ENCODE peak calls at places on chromosomes 5 and 9, in five cellular contexts. One of them, this sample, is unnamed.

GRCh38 chr5:170537451-170538095 is 33.8 kb downstream of the KCNIP1 start:
- DNase-seq in sigmoid colon: peak; percentile 39
- DNase-seq in cardiac muscle cell: no peak
- DNase-seq in AG04450: no peak
- DNase-seq in neuronal stem cell: no peak
- DNase-seq in this sample: no peak

GRCh38 chr9:92745236-92745790 is 19.3 kb downstream of the BICD2 start:
- DNase-seq in sigmoid colon: no peak
- DNase-seq in cardiac muscle cell: no peak
- DNase-seq in AG04450: no peak
- DNase-seq in neuronal stem cell: no peak
- DNase-seq in this sample: no peak

GRCh38 chr5:17620627-17621026 is 10.4 kb downstream of the TAF11L12 start:
- DNase-seq in sigmoid colon: no peak
- DNase-seq in cardiac muscle cell: no peak
- DNase-seq in AG04450: no peak
- DNase-seq in neuronal stem cell: no peak
- DNase-seq in this sample: no peak

GRCh38 chr9:6873862-6874261 is 116.1 kb downstream of the KDM4C start:
- DNase-seq in sigmoid colon: no peak
- DNase-seq in cardiac muscle cell: no peak
- DNase-seq in AG04450: peak; percentile 2
- DNase-seq in neuronal stem cell: no peak
- DNase-seq in this sample: no peak

GRCh38 chr9:136799854-136800657 is 3.9 kb downstream of the CCDC183 start:
- DNase-seq in sigmoid colon: peak; percentile 86
- DNase-seq in cardiac muscle cell: peak; percentile 97
- DNase-seq in AG04450: no peak
- DNase-seq in neuronal stem cell: peak; percentile 93
- DNase-seq in this sample: peak; percentile 81

GRCh38 chr9:88932766-88933165 is 58.5 kb upstream of the S1PR3 start:
- DNase-seq in sigmoid colon: no peak
- DNase-seq in cardiac muscle cell: no peak
- DNase-seq in AG04450: no peak
- DNase-seq in neuronal stem cell: no peak
- DNase-seq in this sample: no peak

GRCh38 chr9:34984049-34984448 is 5.5 kb upstream of the DNAJB5 start:
- DNase-seq in sigmoid colon: no peak
- DNase-seq in cardiac muscle cell: peak; percentile 88
- DNase-seq in AG04450: no peak
- DNase-seq in neuronal stem cell: peak; percentile 68
- DNase-seq in this sample: peak; percentile 61

GRCh38 chr5:35470866-35471265 is 146.8 kb upstream of the SPEF2 start:
- DNase-seq in sigmoid colon: no peak
- DNase-seq in cardiac muscle cell: no peak
- DNase-seq in AG04450: no peak
- DNase-seq in neuronal stem cell: no peak
- DNase-seq in this sample: no peak

GRCh38 chr5:77984587-77984986 is 208.4 kb upstream of the TBCA start:
- DNase-seq in sigmoid colon: no peak
- DNase-seq in cardiac muscle cell: no peak
- DNase-seq in AG04450: no peak
- DNase-seq in neuronal stem cell: no peak
- DNase-seq in this sample: no peak

GRCh38 chr5:163565931-163566608 is 60.7 kb downstream of the MAT2B start:
- DNase-seq in sigmoid colon: no peak
- DNase-seq in cardiac muscle cell: peak; percentile 34
- DNase-seq in AG04450: no peak
- DNase-seq in neuronal stem cell: no peak
- DNase-seq in this sample: no peak

GRCh38 chr5:147245381-147246055 is 10.7 kb downstream of the STK32A start:
- DNase-seq in sigmoid colon: no peak
- DNase-seq in cardiac muscle cell: no peak
- DNase-seq in AG04450: no peak
- DNase-seq in neuronal stem cell: no peak
- DNase-seq in this sample: no peak

GRCh38 chr5:73908846-73909245 is 282.9 kb downstream of the ARHGEF28 start:
- DNase-seq in sigmoid colon: no peak
- DNase-seq in cardiac muscle cell: no peak
- DNase-seq in AG04450: no peak
- DNase-seq in neuronal stem cell: no peak
- DNase-seq in this sample: no peak

GRCh38 chr9:93600504-93600903 is 24.1 kb downstream of the PHF2 start:
- DNase-seq in sigmoid colon: no peak
- DNase-seq in cardiac muscle cell: no peak
- DNase-seq in AG04450: no peak
- DNase-seq in neuronal stem cell: no peak
- DNase-seq in this sample: peak; percentile 18

GRCh38 chr9:129995409-129996160 is 47.4 kb downstream of the FNBP1 start:
- DNase-seq in sigmoid colon: no peak
- DNase-seq in cardiac muscle cell: no peak
- DNase-seq in AG04450: no peak
- DNase-seq in neuronal stem cell: no peak
- DNase-seq in this sample: no peak

GRCh38 chr5:128854931-128855330 is 110.4 kb upstream of the SLC27A6 start:
- DNase-seq in sigmoid colon: no peak
- DNase-seq in cardiac muscle cell: no peak
- DNase-seq in AG04450: no peak
- DNase-seq in neuronal stem cell: no peak
- DNase-seq in this sample: no peak

GRCh38 chr5:128844354-128844923 is 120.8 kb upstream of the SLC27A6 start:
- DNase-seq in sigmoid colon: no peak
- DNase-seq in cardiac muscle cell: peak; percentile 56
- DNase-seq in AG04450: no peak
- DNase-seq in neuronal stem cell: peak; percentile 6
- DNase-seq in this sample: no peak

DNA sequence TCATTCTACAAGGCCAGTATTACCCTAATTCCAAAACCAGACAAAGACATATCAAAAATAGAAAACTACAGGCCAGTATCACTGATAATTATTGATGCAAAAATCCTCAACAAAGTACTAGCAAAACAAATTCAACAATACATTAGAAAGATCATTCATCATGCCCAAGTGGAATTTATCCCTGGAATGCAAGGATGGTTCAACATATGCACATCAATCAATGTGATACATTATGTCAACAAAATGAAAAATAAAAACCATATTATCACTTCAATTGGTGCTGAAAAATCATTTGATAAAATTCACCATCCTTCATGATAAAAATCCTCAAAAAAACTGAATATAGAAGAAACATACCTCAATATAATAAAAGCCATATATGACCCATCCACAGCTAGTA is 115.2 kb upstream of the SLC27A6 start:
- DNase-seq in sigmoid colon: no peak
- DNase-seq in cardiac muscle cell: no peak
- DNase-seq in AG04450: no peak
- DNase-seq in neuronal stem cell: no peak
- DNase-seq in this sample: no peak
- H3K27ac ChIP-seq in sigmoid colon: no peak overlapping the region
- H3K27ac ChIP-seq in cardiac muscle cell: no peak overlapping the region
- H3K27ac ChIP-seq in AG04450: no peak overlapping the region
- H3K27ac ChIP-seq in neuronal stem cell: no peak overlapping the region
- H3K27ac ChIP-seq in this sample: no peak overlapping the region

DNA sequence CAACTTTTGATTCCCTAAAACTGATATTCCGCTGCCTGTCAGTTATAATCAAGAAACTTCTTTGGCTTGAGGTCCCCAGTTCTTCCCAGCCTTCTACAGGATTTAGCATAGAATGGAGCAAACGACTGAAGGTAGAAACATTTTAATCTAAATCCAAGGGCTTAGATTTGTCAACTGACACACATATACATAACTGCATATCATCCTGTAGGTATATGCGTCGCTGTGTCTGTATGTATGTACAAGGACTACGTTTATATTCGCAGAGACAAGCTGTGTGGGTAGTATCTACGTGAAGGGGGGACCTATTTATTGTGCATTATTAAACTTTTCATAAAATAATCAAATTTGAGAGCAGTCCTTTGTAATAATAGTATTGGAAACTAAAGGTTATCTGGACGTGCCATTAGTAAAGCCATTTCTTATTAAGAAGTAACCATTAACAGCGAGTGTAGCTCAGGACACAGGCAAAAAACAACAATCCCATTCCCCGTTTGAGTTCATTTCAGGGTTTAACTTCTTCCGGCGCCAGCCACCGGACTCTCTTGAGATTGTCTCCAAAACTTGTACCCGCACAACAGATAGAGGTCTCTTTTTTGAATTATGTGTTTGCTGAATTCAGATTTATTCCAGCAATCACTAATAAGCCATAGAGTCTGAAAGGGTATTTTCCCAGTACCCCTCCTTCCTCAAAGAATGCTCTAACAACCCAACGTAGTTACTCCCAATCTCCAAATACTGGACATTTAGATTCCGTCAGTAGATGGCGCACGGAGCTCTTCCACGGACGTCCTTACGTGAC is 2.1 kb upstream of the MLLT3 start:
- DNase-seq in sigmoid colon: peak; percentile 74
- DNase-seq in cardiac muscle cell: peak; percentile 84
- DNase-seq in AG04450: no peak
- DNase-seq in neuronal stem cell: peak; percentile 77
- DNase-seq in this sample: peak; percentile 66
- H3K27ac ChIP-seq in sigmoid colon: peak overlapping the region; percentile 95
- H3K27ac ChIP-seq in cardiac muscle cell: no peak overlapping the region
- H3K27ac ChIP-seq in AG04450: no peak overlapping the region
- H3K27ac ChIP-seq in neuronal stem cell: no peak overlapping the region
- H3K27ac ChIP-seq in this sample: no peak overlapping the region

GRCh38 chr5:93598997-93599371 is 16.0 kb downstream of the NR2F1 start:
- DNase-seq in sigmoid colon: no peak
- DNase-seq in cardiac muscle cell: no peak
- DNase-seq in AG04450: no peak
- DNase-seq in neuronal stem cell: no peak
- DNase-seq in this sample: no peak
- H3K27ac ChIP-seq in sigmoid colon: no peak overlapping the region
- H3K27ac ChIP-seq in cardiac muscle cell: no peak overlapping the region
- H3K27ac ChIP-seq in AG04450: peak overlapping the region; percentile 75
- H3K27ac ChIP-seq in neuronal stem cell: no peak overlapping the region
- H3K27ac ChIP-seq in this sample: no peak overlapping the region

GRCh38 chr5:1507457-1507856 is 16.3 kb downstream of the LPCAT1 start:
- DNase-seq in sigmoid colon: peak; percentile 54
- DNase-seq in cardiac muscle cell: no peak
- DNase-seq in AG04450: no peak
- DNase-seq in neuronal stem cell: no peak
- DNase-seq in this sample: no peak

GRCh38 chr5:1509346-1510085 is 14.2 kb downstream of the LPCAT1 start:
- DNase-seq in sigmoid colon: peak; percentile 52
- DNase-seq in cardiac muscle cell: no peak
- DNase-seq in AG04450: no peak
- DNase-seq in neuronal stem cell: no peak
- DNase-seq in this sample: no peak

GRCh38 chr5:1507961-1508678 is 15.6 kb downstream of the LPCAT1 start:
- DNase-seq in sigmoid colon: peak; percentile 61
- DNase-seq in cardiac muscle cell: no peak
- DNase-seq in AG04450: no peak
- DNase-seq in neuronal stem cell: no peak
- DNase-seq in this sample: no peak

GRCh38 chr5:1510151-1510561 is 13.6 kb downstream of the LPCAT1 start:
- DNase-seq in sigmoid colon: peak; percentile 30
- DNase-seq in cardiac muscle cell: no peak
- DNase-seq in AG04450: no peak
- DNase-seq in neuronal stem cell: no peak
- DNase-seq in this sample: no peak

DNA sequence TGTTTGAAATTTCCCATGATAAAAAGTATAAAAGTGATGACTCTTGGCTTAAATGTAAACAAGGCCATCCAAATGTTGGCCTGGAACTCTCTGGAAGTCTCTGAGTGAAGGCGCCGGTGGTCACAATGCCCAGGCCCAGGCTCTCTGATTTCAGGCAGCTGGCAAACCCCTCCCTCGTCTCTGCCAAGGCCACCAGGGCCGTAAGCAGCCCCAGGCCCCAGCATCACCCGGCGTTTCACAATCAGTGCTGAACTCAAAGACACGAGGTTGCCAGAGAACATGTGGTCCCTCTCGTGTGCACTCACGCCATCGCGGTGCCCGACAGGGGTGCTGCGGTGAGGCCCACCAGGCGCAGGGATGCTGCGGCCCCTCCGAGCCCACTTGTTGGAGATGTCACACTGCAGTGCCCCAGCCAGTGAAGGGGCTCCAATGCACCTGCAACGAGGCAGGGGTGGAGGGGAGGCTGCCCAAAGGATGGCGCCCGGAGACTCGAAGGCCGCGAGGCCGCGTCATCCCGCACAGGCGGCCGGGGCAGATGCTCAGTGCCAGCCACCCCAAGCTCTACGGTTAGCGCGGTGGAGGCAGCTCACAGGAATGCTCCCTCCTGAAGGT is 15.0 kb downstream of the LPCAT1 start:
- DNase-seq in sigmoid colon: peak; percentile 55
- DNase-seq in cardiac muscle cell: no peak
- DNase-seq in AG04450: no peak
- DNase-seq in neuronal stem cell: no peak
- DNase-seq in this sample: no peak
- H3K27ac ChIP-seq in sigmoid colon: no peak overlapping the region
- H3K27ac ChIP-seq in cardiac muscle cell: no peak overlapping the region
- H3K27ac ChIP-seq in AG04450: no peak overlapping the region
- H3K27ac ChIP-seq in neuronal stem cell: no peak overlapping the region
- H3K27ac ChIP-seq in this sample: no peak overlapping the region

GRCh38 chr5:59583151-59583809 is 310.2 kb downstream of the PDE4D start:
- DNase-seq in sigmoid colon: no peak
- DNase-seq in cardiac muscle cell: no peak
- DNase-seq in AG04450: no peak
- DNase-seq in neuronal stem cell: no peak
- DNase-seq in this sample: no peak

GRCh38 chr5:59575648-59576290 is 317.8 kb downstream of the PDE4D start:
- DNase-seq in sigmoid colon: no peak
- DNase-seq in cardiac muscle cell: no peak
- DNase-seq in AG04450: no peak
- DNase-seq in neuronal stem cell: no peak
- DNase-seq in this sample: no peak

GRCh38 chr5:59582746-59583145 is 310.8 kb downstream of the PDE4D start:
- DNase-seq in sigmoid colon: no peak
- DNase-seq in cardiac muscle cell: no peak
- DNase-seq in AG04450: no peak
- DNase-seq in neuronal stem cell: no peak
- DNase-seq in this sample: no peak

GRCh38 chr5:59577485-59577884 is 316.0 kb downstream of the PDE4D start:
- DNase-seq in sigmoid colon: no peak
- DNase-seq in cardiac muscle cell: no peak
- DNase-seq in AG04450: no peak
- DNase-seq in neuronal stem cell: no peak
- DNase-seq in this sample: no peak

GRCh38 chr5:59579101-59579885 is 314.2 kb downstream of the PDE4D start:
- DNase-seq in sigmoid colon: no peak
- DNase-seq in cardiac muscle cell: no peak
- DNase-seq in AG04450: no peak
- DNase-seq in neuronal stem cell: no peak
- DNase-seq in this sample: no peak
- H3K27ac ChIP-seq in sigmoid colon: no peak overlapping the region
- H3K27ac ChIP-seq in cardiac muscle cell: no peak overlapping the region
- H3K27ac ChIP-seq in AG04450: no peak overlapping the region
- H3K27ac ChIP-seq in neuronal stem cell: no peak overlapping the region
- H3K27ac ChIP-seq in this sample: no peak overlapping the region

GRCh38 chr5:135386886-135387628 is 12.0 kb downstream of the MACROH2A1 start:
- DNase-seq in sigmoid colon: no peak
- DNase-seq in cardiac muscle cell: no peak
- DNase-seq in AG04450: peak; percentile 71
- DNase-seq in neuronal stem cell: no peak
- DNase-seq in this sample: no peak
- H3K27ac ChIP-seq in sigmoid colon: peak overlapping the region; percentile 60
- H3K27ac ChIP-seq in cardiac muscle cell: peak overlapping the region; percentile 65
- H3K27ac ChIP-seq in AG04450: peak overlapping the region; percentile 77
- H3K27ac ChIP-seq in neuronal stem cell: no peak overlapping the region
- H3K27ac ChIP-seq in this sample: peak overlapping the region; percentile 33

This sample was measured in DND-41.